ENCODE peak calls at places on chromosomes 13 and 19, in ten cellular contexts. P is Panc1; K is activated CD4-positive, alpha-beta T cell treated with anti-CD3 and anti-CD28 coated beads for 24 hours; W is CD8-positive, alpha-beta T cell; G is NCI-H1694; Y is immature natural killer cell; H is SW480; X is mammary epithelial cell; T is SK-N-SH; D is PC-9. N is an unnamed sample.

GRCh38 chr13:99287544-99287943 is 19.7 kb downstream of the GPR183 start:
- DNase-seq in P (no peak), K (no peak), W (no peak), G (no peak), Y (no peak), H (no peak), X (no peak), T (no peak), D (no peak), N (no peak)

GRCh38 chr19:18223860-18224524 is 2.2 kb downstream of the PDE4C start:
- DNase-seq in P (peak; percentile 39), K (no peak), W (no peak), G (no peak), Y (peak; percentile 18), H (peak; percentile 85), X (no peak), T (peak; percentile 89), D (peak; percentile 47), N (peak; percentile 61)

GRCh38 chr19:14383898-14384669 is 2.8 kb downstream of the ADGRE5 start:
- DNase-seq in P (no peak), K (no peak), W (peak; percentile 73), G (no peak), Y (peak; percentile 64), H (peak; percentile 48), X (peak; percentile 44), T (no peak), D (no peak), N (peak; percentile 75)

GRCh38 chr13:104875008-104875762 is 1660.3 kb downstream of the EFNB2 start:
- DNase-seq in P (no peak), K (no peak), W (peak; percentile 13), G (no peak), Y (peak; percentile 53), H (no peak), X (no peak), T (no peak), D (no peak), N (no peak)

GRCh38 chr13:25836709-25837316 is 215.0 kb downstream of the SHISA2 start:
- DNase-seq in P (no peak), K (no peak), W (no peak), G (no peak), Y (no peak), H (no peak), X (peak; percentile 95), T (no peak), D (no peak), N (no peak)

GRCh38 chr19:32464279-32464678 is 58.7 kb downstream of the DPY19L3 start:
- DNase-seq in P (peak; percentile 27), K (no peak), W (no peak), G (peak; percentile 35), Y (peak; percentile 31), H (peak; percentile 57), X (peak; percentile 4), T (peak; percentile 37), D (no peak), N (no peak)

GRCh38 chr19:47228168-47228936 is 2.6 kb downstream of the BBC3 start:
- DNase-seq in P (no peak), K (no peak), W (peak; percentile 61), G (no peak), Y (peak; percentile 50), H (peak; percentile 87), X (peak; percentile 26), T (peak; percentile 66), D (peak; percentile 52), N (peak; percentile 70)

GRCh38 chr13:44243198-44243852 is 130.3 kb upstream of the SERP2 start:
- DNase-seq in P (no peak), K (no peak), W (no peak), G (no peak), Y (peak; percentile 11), H (peak; percentile 100), X (peak; percentile 78), T (peak; percentile 28), D (peak; percentile 88), N (no peak)

GRCh38 chr13:27283906-27284523 is 13.4 kb downstream of the RASL11A start:
- DNase-seq in P (no peak), K (no peak), W (no peak), G (no peak), Y (peak; percentile 11), H (peak; percentile 55), X (no peak), T (peak; percentile 28), D (peak; percentile 49), N (no peak)

GRCh38 chr13:29474991-29475390 is 120.5 kb downstream of the SLC7A1 start:
- DNase-seq in P (no peak), K (no peak), W (no peak), G (no peak), Y (no peak), H (peak; percentile 14), X (no peak), T (no peak), D (no peak), N (no peak)

GRCh38 chr19:52722062-52723005 is 12.5 kb downstream of the ZNF611 start:
- DNase-seq in P (no peak), K (no peak), W (no peak), G (no peak), Y (no peak), H (no peak), X (peak; percentile 95), T (no peak), D (peak; percentile 96), N (no peak)

GRCh38 chr13:86446311-86446710 is 647.1 kb upstream of the SLITRK6 start:
- DNase-seq in P (no peak), K (no peak), W (no peak), G (no peak), Y (no peak), H (no peak), X (no peak), T (no peak), D (no peak), N (no peak)

GRCh38 chr13:37295046-37295445 is 189.6 kb upstream of the CSNK1A1L start:
- DNase-seq in P (no peak), K (no peak), W (no peak), G (no peak), Y (no peak), H (no peak), X (no peak), T (no peak), D (no peak), N (no peak)

GRCh38 chr19:12705654-12706331 is 9.4 kb upstream of the FBXW9 start:
- DNase-seq in P (no peak), K (no peak), W (no peak), G (no peak), Y (no peak), H (no peak), X (no peak), T (no peak), D (no peak), N (no peak)

GRCh38 chr19:19578241-19578640 is 40.2 kb downstream of the CILP2 start:
- DNase-seq in P (no peak), K (no peak), W (no peak), G (peak; percentile 95), Y (no peak), H (no peak), X (no peak), T (peak; percentile 62), D (no peak), N (no peak)

GRCh38 chr13:38430761-38431160 is 81.1 kb downstream of the UFM1 start:
- DNase-seq in P (no peak), K (no peak), W (no peak), G (no peak), Y (no peak), H (no peak), X (no peak), T (no peak), D (no peak), N (no peak)

GRCh38 chr19:32287811-32288227 is 57.6 kb upstream of the ZNF507 start:
- DNase-seq in P (peak; percentile 10), K (peak; percentile 9), W (no peak), G (peak; percentile 10), Y (no peak), H (peak; percentile 50), X (peak; percentile 29), T (no peak), D (no peak), N (peak; percentile 18)

GRCh38 chr13:33953203-33953602 is 135.3 kb downstream of the RFC3 start:
- DNase-seq in P (no peak), K (no peak), W (no peak), G (no peak), Y (no peak), H (no peak), X (peak; percentile 57), T (no peak), D (no peak), N (no peak)

N was measured in Peyer's patch.